ENCODE peak calls at places on chromosomes 11 and 22, in four cellular contexts. One of them, this sample, is unnamed. For H3K4me1, the result is how much of the 10 kb centered on the place peaks cover.

GRCh38 chr11:20489948-20490347 is 102.4 kb downstream of the PRMT3 start:
- DNase-seq in right lobe of liver: no peak
- DNase-seq in fibroblast of lung: no peak
- DNase-seq in colonic mucosa: no peak
- DNase-seq in this sample: no peak

GRCh38 chr11:12706531-12707499 is 32.6 kb downstream of the TEAD1 start:
- DNase-seq in right lobe of liver: peak
- DNase-seq in fibroblast of lung: no peak
- DNase-seq in colonic mucosa: peak
- DNase-seq in this sample: no peak

GRCh38 chr11:65390099-65390941 is 3.9 kb downstream of the FRMD8 start:
- DNase-seq in right lobe of liver: no peak
- DNase-seq in fibroblast of lung: peak
- DNase-seq in colonic mucosa: no peak
- DNase-seq in this sample: no peak

GRCh38 chr11:71949034-71949433 is 20.2 kb downstream of the RNF121 start:
- DNase-seq in right lobe of liver: no peak
- DNase-seq in fibroblast of lung: no peak
- DNase-seq in colonic mucosa: no peak
- DNase-seq in this sample: no peak

GRCh38 chr11:66020618-66021357 is 5.5 kb downstream of the CATSPER1 start:
- DNase-seq in right lobe of liver: peak
- DNase-seq in fibroblast of lung: peak
- DNase-seq in colonic mucosa: no peak
- DNase-seq in this sample: no peak

GRCh38 chr11:76197941-76198640 is 8.2 kb downstream of the WNT11 start:
- DNase-seq in right lobe of liver: no peak
- DNase-seq in fibroblast of lung: no peak
- DNase-seq in colonic mucosa: no peak
- DNase-seq in this sample: no peak

GRCh38 chr11:12746593-12747097 is 72.4 kb downstream of the TEAD1 start:
- DNase-seq in right lobe of liver: no peak
- DNase-seq in fibroblast of lung: peak
- DNase-seq in colonic mucosa: no peak
- DNase-seq in this sample: peak

GRCh38 chr11:83681045-83681781 is 395.0 kb upstream of the CCDC90B start:
- DNase-seq in right lobe of liver: no peak
- DNase-seq in fibroblast of lung: no peak
- DNase-seq in colonic mucosa: no peak
- DNase-seq in this sample: no peak

GRCh38 chr11:117439256-117439655 is 111.6 kb downstream of the CEP164 start:
- DNase-seq in right lobe of liver: no peak
- DNase-seq in fibroblast of lung: no peak
- DNase-seq in colonic mucosa: no peak
- DNase-seq in this sample: no peak

GRCh38 chr22:23243006-23243573 is 62.8 kb downstream of the BCR start:
- DNase-seq in right lobe of liver: no peak
- DNase-seq in fibroblast of lung: peak
- DNase-seq in colonic mucosa: no peak
- DNase-seq in this sample: no peak

GRCh38 chr11:12185914-12186313 is 75.5 kb downstream of the MICAL2 start:
- DNase-seq in right lobe of liver: no peak
- DNase-seq in fibroblast of lung: peak
- DNase-seq in colonic mucosa: no peak
- DNase-seq in this sample: no peak

GRCh38 chr11:128462802-128463385 is 124.5 kb downstream of the ETS1 start:
- DNase-seq in right lobe of liver: no peak
- DNase-seq in fibroblast of lung: no peak
- DNase-seq in colonic mucosa: no peak
- DNase-seq in this sample: no peak

GRCh38 chr11:70077411-70078094 is 564 bp upstream of the ANO1 start:
- DNase-seq in right lobe of liver: no peak
- DNase-seq in fibroblast of lung: no peak
- DNase-seq in colonic mucosa: no peak
- DNase-seq in this sample: no peak

GRCh38 chr11:27358306-27358705 is 4.7 kb downstream of the CCDC34 start:
- DNase-seq in right lobe of liver: no peak
- DNase-seq in fibroblast of lung: no peak
- DNase-seq in colonic mucosa: no peak
- DNase-seq in this sample: no peak

GRCh38 chr22:40602231-40602630 is 34.3 kb downstream of the MRTFA start:
- DNase-seq in right lobe of liver: no peak
- DNase-seq in fibroblast of lung: peak
- DNase-seq in colonic mucosa: no peak
- DNase-seq in this sample: no peak

GRCh38 chr11:616320-617220 is 820 bp upstream of the IRF7 start:
- DNase-seq in right lobe of liver: no peak
- DNase-seq in fibroblast of lung: no peak
- DNase-seq in colonic mucosa: no peak
- DNase-seq in this sample: peak

GRCh38 chr22:29233503-29233902 is 27.8 kb downstream of the EMID1 start:
- DNase-seq in right lobe of liver: no peak
- DNase-seq in fibroblast of lung: no peak
- DNase-seq in colonic mucosa: no peak
- DNase-seq in this sample: no peak

GRCh38 chr11:123628936-123629683 is 25.3 kb downstream of the SCN3B start:
- DNase-seq in right lobe of liver: peak
- DNase-seq in fibroblast of lung: peak
- DNase-seq in colonic mucosa: no peak
- DNase-seq in this sample: peak

GRCh38 chr11:133718831-133719230 is 126.5 kb downstream of the SPATA19 start:
- DNase-seq in right lobe of liver: no peak
- DNase-seq in fibroblast of lung: no peak
- DNase-seq in colonic mucosa: no peak
- DNase-seq in this sample: no peak

GRCh38 chr11:122362381-122362780 is 246.4 kb upstream of the BLID start:
- DNase-seq in right lobe of liver: no peak
- DNase-seq in fibroblast of lung: no peak
- DNase-seq in colonic mucosa: no peak
- DNase-seq in this sample: no peak

GRCh38 chr11:37372667-37373066 is 774.6 kb upstream of the RAG2 start:
- DNase-seq in right lobe of liver: no peak
- DNase-seq in fibroblast of lung: no peak
- DNase-seq in colonic mucosa: no peak
- DNase-seq in this sample: no peak

GRCh38 chr22:44412136-44412731 is 85.8 kb downstream of the RTL6 start:
- DNase-seq in right lobe of liver: no peak
- DNase-seq in fibroblast of lung: no peak
- DNase-seq in colonic mucosa: no peak
- DNase-seq in this sample: no peak

GRCh38 chr11:6817668-6818067 is 18.2 kb upstream of the OR6A2 start:
- DNase-seq in right lobe of liver: no peak
- DNase-seq in fibroblast of lung: no peak
- DNase-seq in colonic mucosa: no peak
- DNase-seq in this sample: no peak

GRCh38 chr11:111918390-111919256 is at the start of gene C11orf52:
- DNase-seq in right lobe of liver: peak
- DNase-seq in fibroblast of lung: peak
- DNase-seq in colonic mucosa: peak
- DNase-seq in this sample: peak

GRCh38 chr11:86486261-86487030 is 111.8 kb downstream of the CCDC81 start:
- DNase-seq in right lobe of liver: no peak
- DNase-seq in fibroblast of lung: peak
- DNase-seq in colonic mucosa: peak
- DNase-seq in this sample: no peak

GRCh38 chr11:103109818-103110388 is 677 bp downstream of the DYNC2H1 start:
- DNase-seq in right lobe of liver: no peak
- DNase-seq in fibroblast of lung: peak
- DNase-seq in colonic mucosa: peak
- DNase-seq in this sample: no peak

GRCh38 chr11:57649826-57650738 is at the start of gene YPEL4:
- DNase-seq in right lobe of liver: peak
- DNase-seq in fibroblast of lung: peak
- DNase-seq in colonic mucosa: no peak
- DNase-seq in this sample: no peak

GRCh38 chr11:35461917-35462316 is 42.6 kb upstream of the SLC1A2 start:
- DNase-seq in right lobe of liver: no peak
- DNase-seq in fibroblast of lung: no peak
- DNase-seq in colonic mucosa: no peak
- DNase-seq in this sample: no peak

GRCh38 chr11:34345012-34345804 is 12.6 kb downstream of the ABTB2 start:
- DNase-seq in right lobe of liver: peak
- DNase-seq in fibroblast of lung: peak
- DNase-seq in colonic mucosa: peak
- DNase-seq in this sample: peak

GRCh38 chr11:78318321-78318720 is 99.3 kb downstream of the GAB2 start:
- DNase-seq in right lobe of liver: no peak
- DNase-seq in fibroblast of lung: no peak
- DNase-seq in colonic mucosa: no peak
- DNase-seq in this sample: no peak

GRCh38 chr22:45320326-45320976 is 10.7 kb downstream of the FAM118A start:
- DNase-seq in right lobe of liver: no peak
- DNase-seq in fibroblast of lung: no peak
- DNase-seq in colonic mucosa: no peak
- DNase-seq in this sample: no peak

GRCh38 chr11:14075118-14075601 is 112.6 kb downstream of the SPON1 start:
- DNase-seq in right lobe of liver: no peak
- DNase-seq in fibroblast of lung: peak
- DNase-seq in colonic mucosa: no peak
- DNase-seq in this sample: no peak

GRCh38 chr11:68153742-68154141 is 32.6 kb upstream of the CHKA start:
- DNase-seq in right lobe of liver: no peak
- DNase-seq in fibroblast of lung: no peak
- DNase-seq in colonic mucosa: peak
- DNase-seq in this sample: no peak

GRCh38 chr11:21484039-21484438 is 708.8 kb upstream of the ANO5 start:
- DNase-seq in right lobe of liver: no peak
- DNase-seq in fibroblast of lung: no peak
- DNase-seq in colonic mucosa: no peak
- DNase-seq in this sample: no peak

GRCh38 chr11:130725417-130726233 is 190.7 kb downstream of the SNX19 start:
- DNase-seq in right lobe of liver: no peak
- DNase-seq in fibroblast of lung: peak
- DNase-seq in colonic mucosa: no peak
- DNase-seq in this sample: no peak

GRCh38 chr11:62856333-62856910 is 17.0 kb upstream of the WDR74 start:
- DNase-seq in right lobe of liver: no peak
- DNase-seq in fibroblast of lung: no peak
- DNase-seq in colonic mucosa: no peak
- DNase-seq in this sample: no peak

GRCh38 chr11:62858201-62858600 is 18.8 kb upstream of the WDR74 start:
- DNase-seq in right lobe of liver: no peak
- DNase-seq in fibroblast of lung: no peak
- DNase-seq in colonic mucosa: no peak
- DNase-seq in this sample: no peak

GRCh38 chr11:62855571-62856332 is 16.4 kb upstream of the WDR74 start:
- DNase-seq in right lobe of liver: peak
- DNase-seq in fibroblast of lung: peak
- DNase-seq in colonic mucosa: peak
- DNase-seq in this sample: peak

GRCh38 chr11:62854825-62855570 is 15.6 kb upstream of the WDR74 start:
- DNase-seq in right lobe of liver: no peak
- DNase-seq in fibroblast of lung: no peak
- DNase-seq in colonic mucosa: peak
- DNase-seq in this sample: no peak

GRCh38 chr11:62857541-62857982 is 18.2 kb upstream of the WDR74 start:
- DNase-seq in right lobe of liver: no peak
- DNase-seq in fibroblast of lung: peak
- DNase-seq in colonic mucosa: peak
- DNase-seq in this sample: no peak
- H3K4me1 ChIP-seq in right lobe of liver: under half
- H3K4me1 ChIP-seq in fibroblast of lung: under half
- H3K4me1 ChIP-seq in colonic mucosa: under half
- H3K4me1 ChIP-seq in this sample: under half

GRCh38 chr11:63763506-63764200 is 4.9 kb downstream of the ZFTA start:
- DNase-seq in right lobe of liver: peak
- DNase-seq in fibroblast of lung: no peak
- DNase-seq in colonic mucosa: peak
- DNase-seq in this sample: no peak
- H3K4me3 ChIP-seq in right lobe of liver: peak
- H3K4me3 ChIP-seq in fibroblast of lung: no peak
- H3K4me3 ChIP-seq in colonic mucosa: peak
- H3K4me3 ChIP-seq in this sample: peak

GRCh38 chr11:19378814-19379213 is 138.1 kb upstream of the E2F8 start:
- DNase-seq in right lobe of liver: no peak
- DNase-seq in fibroblast of lung: no peak
- DNase-seq in colonic mucosa: no peak
- DNase-seq in this sample: no peak
- H3K4me1 ChIP-seq in right lobe of liver: under half
- H3K4me1 ChIP-seq in fibroblast of lung: under half
- H3K4me1 ChIP-seq in colonic mucosa: under half
- H3K4me1 ChIP-seq in this sample: under half

GRCh38 chr11:95991101-95991500 is 67.2 kb upstream of the MTMR2 start:
- DNase-seq in right lobe of liver: no peak
- DNase-seq in fibroblast of lung: peak
- DNase-seq in colonic mucosa: no peak
- DNase-seq in this sample: no peak
- H3K4me3 ChIP-seq in right lobe of liver: no peak
- H3K4me3 ChIP-seq in fibroblast of lung: no peak
- H3K4me3 ChIP-seq in colonic mucosa: no peak
- H3K4me3 ChIP-seq in this sample: no peak

DNA sequence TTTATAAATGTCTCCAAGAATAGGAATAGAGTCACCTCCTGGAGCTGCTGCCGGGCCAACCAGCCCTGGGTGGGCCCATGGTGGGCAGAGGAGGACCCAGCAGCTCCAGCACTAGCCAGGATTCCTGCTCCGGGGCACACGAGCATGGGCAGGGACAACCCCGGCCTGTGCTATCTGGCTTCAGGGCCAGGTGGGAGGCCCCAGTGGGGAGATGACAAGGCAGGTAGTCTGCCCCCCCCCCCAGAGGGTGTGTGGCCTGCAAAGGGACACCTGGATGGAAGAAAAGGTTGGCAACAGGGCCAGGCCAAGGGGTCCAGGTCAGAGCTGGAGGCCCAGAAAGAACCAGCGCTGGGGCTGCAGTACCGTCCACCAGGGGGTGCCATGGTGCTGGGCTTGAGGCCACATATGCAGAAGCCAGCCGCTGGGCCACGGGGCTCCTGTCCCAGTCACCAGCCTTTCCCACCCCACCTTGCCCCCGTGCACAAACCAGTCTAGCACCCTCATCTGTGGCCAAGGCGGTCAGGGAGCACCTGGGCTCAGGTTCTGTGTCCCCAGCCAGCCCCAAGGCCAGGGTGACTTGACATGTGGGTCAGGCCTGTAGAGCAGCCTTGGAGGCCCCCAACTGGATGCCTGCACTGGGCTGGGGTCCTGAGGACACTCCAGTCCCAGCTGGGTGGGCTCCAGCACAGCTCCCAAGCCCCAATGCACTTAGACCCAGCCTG is 3.5 kb downstream of the TSPAN32 start:
- DNase-seq in right lobe of liver: peak
- DNase-seq in fibroblast of lung: peak
- DNase-seq in colonic mucosa: peak
- DNase-seq in this sample: peak
- H3K4me1 ChIP-seq in right lobe of liver: under half
- H3K4me1 ChIP-seq in fibroblast of lung: under half
- H3K4me1 ChIP-seq in colonic mucosa: under half
- H3K4me1 ChIP-seq in this sample: under half

GRCh38 chr11:10021563-10021962 is 272.5 kb downstream of the SBF2 start:
- DNase-seq in right lobe of liver: no peak
- DNase-seq in fibroblast of lung: no peak
- DNase-seq in colonic mucosa: no peak
- DNase-seq in this sample: no peak
- H3K4me3 ChIP-seq in right lobe of liver: no peak
- H3K4me3 ChIP-seq in fibroblast of lung: no peak
- H3K4me3 ChIP-seq in colonic mucosa: no peak
- H3K4me3 ChIP-seq in this sample: no peak

GRCh38 chr11:63564785-63565350 is 1.7 kb upstream of the PLAAT2 start:
- DNase-seq in right lobe of liver: no peak
- DNase-seq in fibroblast of lung: no peak
- DNase-seq in colonic mucosa: peak
- DNase-seq in this sample: no peak
- H3K4me1 ChIP-seq in right lobe of liver: under half
- H3K4me1 ChIP-seq in fibroblast of lung: under half
- H3K4me1 ChIP-seq in colonic mucosa: under half
- H3K4me1 ChIP-seq in this sample: under half

GRCh38 chr22:32204211-32204855 is 540 bp downstream of the RFPL2 start:
- DNase-seq in right lobe of liver: no peak
- DNase-seq in fibroblast of lung: no peak
- DNase-seq in colonic mucosa: no peak
- DNase-seq in this sample: no peak
- H3K4me3 ChIP-seq in right lobe of liver: peak
- H3K4me3 ChIP-seq in fibroblast of lung: no peak
- H3K4me3 ChIP-seq in colonic mucosa: no peak
- H3K4me3 ChIP-seq in this sample: no peak